ENCODE peak calls at places on chromosomes 1 and 21, in four cellular contexts. One of them, this sample, is unnamed. For H3K27me3, the result is how much of the 10 kb centered on the place peaks cover.

GRCh38 chr1:212203611-212204010 is 81.6 kb upstream of the PPP2R5A start:
- DNase-seq in thoracic aorta: no peak
- DNase-seq in cardiac muscle cell: no peak
- DNase-seq in heart right ventricle: no peak
- DNase-seq in this sample: no peak

GRCh38 chr1:226886142-226886901 is 15.9 kb downstream of the PSEN2 start:
- DNase-seq in thoracic aorta: no peak
- DNase-seq in cardiac muscle cell: no peak
- DNase-seq in heart right ventricle: no peak
- DNase-seq in this sample: no peak

GRCh38 chr21:37916795-37917142 is 512 bp upstream of the KCNJ6 start:
- DNase-seq in thoracic aorta: no peak
- DNase-seq in cardiac muscle cell: no peak
- DNase-seq in heart right ventricle: no peak
- DNase-seq in this sample: peak

GRCh38 chr1:7265771-7266371 is 480.6 kb downstream of the CAMTA1 start:
- DNase-seq in thoracic aorta: no peak
- DNase-seq in cardiac muscle cell: peak
- DNase-seq in heart right ventricle: no peak
- DNase-seq in this sample: peak

GRCh38 chr1:46804027-46804889 is 5.4 kb downstream of the CYP4B1 start:
- DNase-seq in thoracic aorta: no peak
- DNase-seq in cardiac muscle cell: no peak
- DNase-seq in heart right ventricle: peak
- DNase-seq in this sample: no peak

GRCh38 chr1:215606036-215606435 is 38.9 kb downstream of the KCTD3 start:
- DNase-seq in thoracic aorta: no peak
- DNase-seq in cardiac muscle cell: no peak
- DNase-seq in heart right ventricle: no peak
- DNase-seq in this sample: no peak

GRCh38 chr1:15326691-15327530 is 79.9 kb downstream of the FHAD1 start:
- DNase-seq in thoracic aorta: no peak
- DNase-seq in cardiac muscle cell: peak
- DNase-seq in heart right ventricle: no peak
- DNase-seq in this sample: no peak

GRCh38 chr1:59422921-59423575 is 126.2 kb downstream of the FGGY start:
- DNase-seq in thoracic aorta: peak
- DNase-seq in cardiac muscle cell: peak
- DNase-seq in heart right ventricle: peak
- DNase-seq in this sample: no peak

GRCh38 chr1:903721-904270 is 19.9 kb upstream of the SAMD11 start:
- DNase-seq in thoracic aorta: no peak
- DNase-seq in cardiac muscle cell: no peak
- DNase-seq in heart right ventricle: peak
- DNase-seq in this sample: peak

GRCh38 chr1:167126811-167127210 is 32.9 kb downstream of the STYXL2 start:
- DNase-seq in thoracic aorta: no peak
- DNase-seq in cardiac muscle cell: no peak
- DNase-seq in heart right ventricle: peak
- DNase-seq in this sample: no peak

GRCh38 chr1:216945506-216946080 is 222.4 kb upstream of the ESRRG start:
- DNase-seq in thoracic aorta: no peak
- DNase-seq in cardiac muscle cell: no peak
- DNase-seq in heart right ventricle: no peak
- DNase-seq in this sample: no peak

GRCh38 chr1:84611796-84612195 is 37.6 kb upstream of the CTBS start:
- DNase-seq in thoracic aorta: no peak
- DNase-seq in cardiac muscle cell: peak
- DNase-seq in heart right ventricle: no peak
- DNase-seq in this sample: peak

GRCh38 chr1:47693115-47693514 is 255.3 kb downstream of the FOXD2 start:
- DNase-seq in thoracic aorta: no peak
- DNase-seq in cardiac muscle cell: no peak
- DNase-seq in heart right ventricle: no peak
- DNase-seq in this sample: no peak

GRCh38 chr1:64686828-64687724 is 57.8 kb upstream of the RAVER2 start:
- DNase-seq in thoracic aorta: no peak
- DNase-seq in cardiac muscle cell: peak
- DNase-seq in heart right ventricle: no peak
- DNase-seq in this sample: no peak

GRCh38 chr21:43733529-43734071 is 14.7 kb downstream of the PDXK start:
- DNase-seq in thoracic aorta: no peak
- DNase-seq in cardiac muscle cell: peak
- DNase-seq in heart right ventricle: no peak
- DNase-seq in this sample: no peak

GRCh38 chr1:64302194-64302593 is 98.8 kb downstream of the UBE2U start:
- DNase-seq in thoracic aorta: no peak
- DNase-seq in cardiac muscle cell: no peak
- DNase-seq in heart right ventricle: no peak
- DNase-seq in this sample: no peak

GRCh38 chr1:14894811-14895524 is 258.6 kb upstream of the TMEM51 start:
- DNase-seq in thoracic aorta: no peak
- DNase-seq in cardiac muscle cell: no peak
- DNase-seq in heart right ventricle: no peak
- DNase-seq in this sample: no peak

GRCh38 chr21:25801217-25802015 is 66.6 kb downstream of the GABPA start:
- DNase-seq in thoracic aorta: peak
- DNase-seq in cardiac muscle cell: peak
- DNase-seq in heart right ventricle: peak
- DNase-seq in this sample: peak
- H3K4me3 ChIP-seq in thoracic aorta: no peak
- H3K4me3 ChIP-seq in cardiac muscle cell: no peak
- H3K4me3 ChIP-seq in heart right ventricle: no peak
- H3K4me3 ChIP-seq in this sample: no peak

GRCh38 chr1:156922986-156923564 is 2.6 kb downstream of the LRRC71 start:
- DNase-seq in thoracic aorta: no peak
- DNase-seq in cardiac muscle cell: no peak
- DNase-seq in heart right ventricle: no peak
- DNase-seq in this sample: no peak

GRCh38 chr1:156923565-156924477 is 3.4 kb downstream of the LRRC71 start:
- DNase-seq in thoracic aorta: no peak
- DNase-seq in cardiac muscle cell: no peak
- DNase-seq in heart right ventricle: no peak
- DNase-seq in this sample: no peak

GRCh38 chr1:156921053-156921529 is 659 bp downstream of the LRRC71 start:
- DNase-seq in thoracic aorta: no peak
- DNase-seq in cardiac muscle cell: no peak
- DNase-seq in heart right ventricle: no peak
- DNase-seq in this sample: no peak

GRCh38 chr1:156924478-156925153 is 4.2 kb downstream of the LRRC71 start:
- DNase-seq in thoracic aorta: no peak
- DNase-seq in cardiac muscle cell: no peak
- DNase-seq in heart right ventricle: no peak
- DNase-seq in this sample: no peak

GRCh38 chr1:156920233-156921052 is at the start of gene LRRC71:
- DNase-seq in thoracic aorta: no peak
- DNase-seq in cardiac muscle cell: peak
- DNase-seq in heart right ventricle: peak
- DNase-seq in this sample: peak
- H3K27me3 ChIP-seq in thoracic aorta: under half
- H3K27me3 ChIP-seq in cardiac muscle cell: half or more
- H3K27me3 ChIP-seq in heart right ventricle: under half
- H3K27me3 ChIP-seq in this sample: under half

GRCh38 chr1:235315735-235316134 is 12.2 kb downstream of the ARID4B start:
- DNase-seq in thoracic aorta: no peak
- DNase-seq in cardiac muscle cell: no peak
- DNase-seq in heart right ventricle: no peak
- DNase-seq in this sample: no peak

GRCh38 chr1:235313262-235313661 is 14.7 kb downstream of the ARID4B start:
- DNase-seq in thoracic aorta: no peak
- DNase-seq in cardiac muscle cell: no peak
- DNase-seq in heart right ventricle: no peak
- DNase-seq in this sample: no peak

GRCh38 chr1:235317179-235317578 is 10.8 kb downstream of the ARID4B start:
- DNase-seq in thoracic aorta: no peak
- DNase-seq in cardiac muscle cell: no peak
- DNase-seq in heart right ventricle: no peak
- DNase-seq in this sample: no peak

GRCh38 chr1:235315173-235315572 is 12.8 kb downstream of the ARID4B start:
- DNase-seq in thoracic aorta: no peak
- DNase-seq in cardiac muscle cell: no peak
- DNase-seq in heart right ventricle: no peak
- DNase-seq in this sample: no peak

GRCh38 chr1:235313931-235314678 is 13.9 kb downstream of the ARID4B start:
- DNase-seq in thoracic aorta: no peak
- DNase-seq in cardiac muscle cell: no peak
- DNase-seq in heart right ventricle: no peak
- DNase-seq in this sample: no peak
- H3K4me3 ChIP-seq in thoracic aorta: no peak
- H3K4me3 ChIP-seq in cardiac muscle cell: no peak
- H3K4me3 ChIP-seq in heart right ventricle: no peak
- H3K4me3 ChIP-seq in this sample: no peak

DNA sequence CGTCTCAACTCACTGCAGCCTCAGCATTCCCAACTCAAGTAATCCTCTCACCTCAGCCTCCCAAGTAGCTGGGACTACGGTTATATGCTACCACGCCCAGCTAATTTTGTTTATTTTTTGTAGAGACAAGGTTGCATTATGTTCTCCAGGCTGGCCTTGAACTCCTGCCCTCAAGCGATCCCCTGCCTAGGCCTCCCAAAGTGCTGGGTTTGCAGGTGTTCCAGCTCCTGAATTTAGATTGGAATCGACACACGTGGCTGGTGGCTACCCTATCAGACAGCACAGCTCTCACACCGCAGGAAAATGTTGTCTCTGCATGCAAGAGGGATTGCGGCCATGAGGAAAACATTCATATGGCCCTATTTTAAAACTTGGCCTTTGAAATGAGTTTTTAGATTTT is 76.7 kb upstream of the GALNT2 start:
- DNase-seq in thoracic aorta: no peak
- DNase-seq in cardiac muscle cell: no peak
- DNase-seq in heart right ventricle: no peak
- DNase-seq in this sample: no peak
- H3K27me3 ChIP-seq in thoracic aorta: under half
- H3K27me3 ChIP-seq in cardiac muscle cell: under half
- H3K27me3 ChIP-seq in heart right ventricle: under half
- H3K27me3 ChIP-seq in this sample: under half

GRCh38 chr1:115642168-115643072 is 650 bp downstream of the VANGL1 start:
- DNase-seq in thoracic aorta: no peak
- DNase-seq in cardiac muscle cell: peak
- DNase-seq in heart right ventricle: peak
- DNase-seq in this sample: peak

GRCh38 chr1:115641762-115642167 is at the start of gene VANGL1:
- DNase-seq in thoracic aorta: no peak
- DNase-seq in cardiac muscle cell: peak
- DNase-seq in heart right ventricle: peak
- DNase-seq in this sample: peak

GRCh38 chr1:115643219-115643618 is 1.4 kb downstream of the VANGL1 start:
- DNase-seq in thoracic aorta: no peak
- DNase-seq in cardiac muscle cell: no peak
- DNase-seq in heart right ventricle: no peak
- DNase-seq in this sample: no peak

GRCh38 chr1:115644109-115644508 is 2.3 kb downstream of the VANGL1 start:
- DNase-seq in thoracic aorta: no peak
- DNase-seq in cardiac muscle cell: no peak
- DNase-seq in heart right ventricle: no peak
- DNase-seq in this sample: no peak

DNA sequence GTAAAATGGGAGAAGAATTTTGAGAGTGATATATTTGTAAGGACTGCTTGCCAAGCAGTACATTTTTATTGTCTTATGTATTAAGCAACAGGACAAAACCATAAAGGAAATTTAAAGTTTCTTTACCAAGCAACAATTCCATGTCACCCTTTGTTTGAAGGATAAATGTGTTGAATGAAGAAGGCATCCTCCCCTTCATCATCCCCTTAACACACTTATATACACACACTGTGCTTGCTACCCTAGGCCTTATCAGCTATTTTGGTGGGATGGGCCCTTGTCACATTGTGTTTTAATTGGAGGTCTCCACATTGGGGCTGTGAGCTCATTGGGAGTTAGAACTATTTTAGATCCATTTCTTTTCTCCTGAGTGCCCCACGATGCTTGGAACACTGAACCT is 1.9 kb downstream of the VANGL1 start:
- DNase-seq in thoracic aorta: no peak
- DNase-seq in cardiac muscle cell: no peak
- DNase-seq in heart right ventricle: no peak
- DNase-seq in this sample: no peak
- H3K4me3 ChIP-seq in thoracic aorta: peak
- H3K4me3 ChIP-seq in cardiac muscle cell: no peak
- H3K4me3 ChIP-seq in heart right ventricle: no peak
- H3K4me3 ChIP-seq in this sample: no peak

GRCh38 chr1:228006034-228006792 is 585 bp upstream of the WNT3A start:
- DNase-seq in thoracic aorta: no peak
- DNase-seq in cardiac muscle cell: no peak
- DNase-seq in heart right ventricle: peak
- DNase-seq in this sample: no peak
- H3K27me3 ChIP-seq in thoracic aorta: under half
- H3K27me3 ChIP-seq in cardiac muscle cell: half or more
- H3K27me3 ChIP-seq in heart right ventricle: half or more
- H3K27me3 ChIP-seq in this sample: half or more

GRCh38 chr1:154400381-154400801 is 4.8 kb upstream of the IL6R start:
- DNase-seq in thoracic aorta: no peak
- DNase-seq in cardiac muscle cell: no peak
- DNase-seq in heart right ventricle: no peak
- DNase-seq in this sample: no peak

GRCh38 chr1:154402409-154402921 is 2.7 kb upstream of the IL6R start:
- DNase-seq in thoracic aorta: no peak
- DNase-seq in cardiac muscle cell: no peak
- DNase-seq in heart right ventricle: no peak
- DNase-seq in this sample: no peak

GRCh38 chr1:154398141-154398540 is 7.0 kb upstream of the IL6R start:
- DNase-seq in thoracic aorta: no peak
- DNase-seq in cardiac muscle cell: no peak
- DNase-seq in heart right ventricle: no peak
- DNase-seq in this sample: no peak

GRCh38 chr1:154403300-154403943 is 1.7 kb upstream of the IL6R start:
- DNase-seq in thoracic aorta: no peak
- DNase-seq in cardiac muscle cell: no peak
- DNase-seq in heart right ventricle: no peak
- DNase-seq in this sample: no peak

GRCh38 chr1:154398678-154399077 is 6.5 kb upstream of the IL6R start:
- DNase-seq in thoracic aorta: no peak
- DNase-seq in cardiac muscle cell: no peak
- DNase-seq in heart right ventricle: no peak
- DNase-seq in this sample: no peak
- H3K4me3 ChIP-seq in thoracic aorta: no peak
- H3K4me3 ChIP-seq in cardiac muscle cell: no peak
- H3K4me3 ChIP-seq in heart right ventricle: no peak
- H3K4me3 ChIP-seq in this sample: no peak

GRCh38 chr1:29640428-29640785 is 404.1 kb downstream of the PTPRU start:
- DNase-seq in thoracic aorta: no peak
- DNase-seq in cardiac muscle cell: no peak
- DNase-seq in heart right ventricle: no peak
- DNase-seq in this sample: no peak
- H3K27me3 ChIP-seq in thoracic aorta: under half
- H3K27me3 ChIP-seq in cardiac muscle cell: under half
- H3K27me3 ChIP-seq in heart right ventricle: under half
- H3K27me3 ChIP-seq in this sample: under half

GRCh38 chr1:165911609-165912281 is 84.3 kb downstream of the UCK2 start:
- DNase-seq in thoracic aorta: no peak
- DNase-seq in cardiac muscle cell: no peak
- DNase-seq in heart right ventricle: no peak
- DNase-seq in this sample: no peak
- H3K4me3 ChIP-seq in thoracic aorta: no peak
- H3K4me3 ChIP-seq in cardiac muscle cell: no peak
- H3K4me3 ChIP-seq in heart right ventricle: no peak
- H3K4me3 ChIP-seq in this sample: no peak